ENCODE peak calls at places on chromosomes 13 and 19, in eight cellular contexts. N, X, B, U, W, C, P and H are unnamed samples.

GRCh38 chr13:105048685-105049084 is 1486.8 kb downstream of the EFNB2 start:
- DNase-seq in N (no peak), X (no peak), B (no peak), U (no peak), W (no peak), C (no peak), P (no peak), H (no peak)

GRCh38 chr13:87986639-87987250 is 315.6 kb downstream of the SLITRK5 start:
- DNase-seq in N (no peak), X (no peak), B (no peak), U (no peak), W (no peak), C (no peak), P (no peak), H (no peak)

GRCh38 chr13:76708138-76708537 is 178.1 kb downstream of the KCTD12 start:
- DNase-seq in N (peak; percentile 86), X (no peak), B (no peak), U (no peak), W (no peak), C (no peak), P (no peak), H (no peak)

GRCh38 chr13:28499579-28499978 is 4.7 kb upstream of the FLT1 start:
- DNase-seq in N (no peak), X (no peak), B (no peak), U (no peak), W (no peak), C (no peak), P (no peak), H (no peak)

GRCh38 chr19:44608391-44608821 is 5.0 kb upstream of the IGSF23 start:
- DNase-seq in N (no peak), X (no peak), B (no peak), U (no peak), W (no peak), C (no peak), P (peak; percentile 6), H (no peak)

GRCh38 chr19:45814166-45814780 is 835 bp downstream of the RSPH6A start:
- DNase-seq in N (no peak), X (no peak), B (no peak), U (no peak), W (no peak), C (no peak), P (no peak), H (no peak)

GRCh38 chr19:50835785-50836542 is 2.6 kb upstream of the KLK15 start:
- DNase-seq in N (peak; percentile 95), X (peak; percentile 81), B (peak; percentile 71), U (peak; percentile 59), W (peak; percentile 8), C (peak; percentile 46), P (peak; percentile 88), H (peak; percentile 92)

GRCh38 chr13:98653471-98653985 is 76.6 kb upstream of the STK24 start:
- DNase-seq in N (peak; percentile 94), X (peak; percentile 91), B (peak; percentile 76), U (peak; percentile 37), W (peak; percentile 43), C (peak; percentile 68), P (peak; percentile 92), H (peak; percentile 73)

GRCh38 chr13:31970237-31970930 is 61.2 kb upstream of the FRY start:
- DNase-seq in N (no peak), X (no peak), B (no peak), U (no peak), W (peak; percentile 80), C (no peak), P (no peak), H (no peak)

GRCh38 chr19:34979819-34980640 is 16.0 kb upstream of the ZNF792 start:
- DNase-seq in N (peak; percentile 24), X (no peak), B (no peak), U (no peak), W (no peak), C (no peak), P (no peak), H (peak; percentile 19)

GRCh38 chr19:38409631-38410133 is 6.8 kb downstream of the FAM98C start:
- DNase-seq in N (no peak), X (no peak), B (no peak), U (no peak), W (no peak), C (peak; percentile 30), P (no peak), H (no peak)

GRCh38 chr13:27338816-27339215 is 68.2 kb downstream of the RASL11A start:
- DNase-seq in N (no peak), X (peak; percentile 77), B (no peak), U (no peak), W (no peak), C (no peak), P (peak; percentile 10), H (no peak)

GRCh38 chr13:53520132-53520531 is 491.5 kb downstream of the OLFM4 start:
- DNase-seq in N (no peak), X (no peak), B (no peak), U (no peak), W (no peak), C (no peak), P (no peak), H (no peak)

GRCh38 chr13:77417897-77418296 is 91.0 kb upstream of the MYCBP2 start:
- DNase-seq in N (no peak), X (no peak), B (no peak), U (no peak), W (no peak), C (no peak), P (no peak), H (no peak)